ENCODE peak calls at places on chromosomes 13 and 19, in seven cellular contexts. Q is Peyer's patch, W is stomach, T is GM12878, M is testis, V is body of pancreas, O is heart left ventricle. B is an unnamed sample.

GRCh38 chr13:20035130-20035529 is 76.6 kb downstream of the ZMYM2 start:
- DNase-seq in Q (no peak), W (no peak), T (no peak), M (no peak), V (no peak), O (no peak), B (no peak)

GRCh38 chr19:56142087-56142787 is 1.1 kb downstream of the ZNF444 start:
- DNase-seq in Q (no peak), W (peak; percentile 84), T (no peak), M (no peak), V (peak; percentile 87), O (no peak), B (peak; percentile 79)

GRCh38 chr13:59458908-59459579 is 704.7 kb downstream of the DIAPH3 start:
- DNase-seq in Q (no peak), W (no peak), T (no peak), M (no peak), V (no peak), O (peak; percentile 28), B (no peak)

GRCh38 chr13:71758823-71759222 is 108.2 kb downstream of the DACH1 start:
- DNase-seq in Q (no peak), W (no peak), T (no peak), M (no peak), V (no peak), O (no peak), B (no peak)

GRCh38 chr13:40624338-40624737 is 42.1 kb downstream of the FOXO1 start:
- DNase-seq in Q (no peak), W (no peak), T (no peak), M (no peak), V (no peak), O (no peak), B (no peak)

GRCh38 chr13:33931397-33931987 is 113.5 kb downstream of the RFC3 start:
- DNase-seq in Q (no peak), W (no peak), T (peak; percentile 4), M (no peak), V (no peak), O (no peak), B (peak; percentile 6)

GRCh38 chr19:34254552-34255432 is at the start of gene GARRE1:
- DNase-seq in Q (peak; percentile 73), W (peak; percentile 91), T (no peak), M (peak; percentile 91), V (peak; percentile 48), O (peak; percentile 68), B (peak; percentile 89)

GRCh38 chr13:65829241-65830008 is 1400.7 kb downstream of the PCDH9 start:
- DNase-seq in Q (no peak), W (no peak), T (no peak), M (no peak), V (no peak), O (no peak), B (no peak)

GRCh38 chr13:99320693-99321481 is 13.7 kb upstream of the GPR183 start:
- DNase-seq in Q (no peak), W (no peak), T (no peak), M (no peak), V (no peak), O (no peak), B (no peak)

GRCh38 chr19:5718579-5719273 is 1.2 kb downstream of the LONP1 start:
- DNase-seq in Q (no peak), W (no peak), T (peak; percentile 5), M (no peak), V (no peak), O (no peak), B (no peak)

GRCh38 chr19:10812902-10813404 is 23.1 kb downstream of the TMED1 start:
- DNase-seq in Q (no peak), W (peak; percentile 33), T (no peak), M (peak; percentile 37), V (no peak), O (peak; percentile 45), B (no peak)

GRCh38 chr19:48329167-48329891 is 4.0 kb downstream of the EMP3 start:
- DNase-seq in Q (no peak), W (no peak), T (peak; percentile 42), M (no peak), V (no peak), O (no peak), B (no peak)

GRCh38 chr13:78317030-78317429 is 286.3 kb downstream of the POU4F1 start:
- DNase-seq in Q (no peak), W (no peak), T (no peak), M (no peak), V (no peak), O (no peak), B (no peak)

GRCh38 chr19:16325671-16326400 is 1.2 kb downstream of the KLF2 start:
- DNase-seq in Q (no peak), W (no peak), T (no peak), M (peak; percentile 66), V (peak; percentile 22), O (peak; percentile 57), B (peak; percentile 40)

GRCh38 chr19:15584541-15585115 is 30.4 kb upstream of the CYP4F8 start:
- DNase-seq in Q (peak; percentile 86), W (peak; percentile 83), T (no peak), M (peak; percentile 92), V (peak; percentile 78), O (peak; percentile 75), B (peak; percentile 80)

GRCh38 chr19:15195381-15195964 is 5.3 kb downstream of the NOTCH3 start:
- DNase-seq in Q (no peak), W (peak; percentile 56), T (no peak), M (no peak), V (peak; percentile 57), O (peak; percentile 48), B (peak; percentile 86)

GRCh38 chr19:52248256-52248655 is 21.1 kb upstream of the ZNF766 start:
- DNase-seq in Q (no peak), W (peak; percentile 61), T (no peak), M (peak; percentile 72), V (peak; percentile 67), O (peak; percentile 40), B (peak; percentile 71)

GRCh38 chr13:51581148-51581820 is 3.0 kb upstream of the WDFY2 start:
- DNase-seq in Q (no peak), W (no peak), T (no peak), M (no peak), V (no peak), O (no peak), B (no peak)

GRCh38 chr19:17686592-17687042 is 1.5 kb downstream of the UNC13A start:
- DNase-seq in Q (no peak), W (no peak), T (no peak), M (peak; percentile 20), V (no peak), O (peak; percentile 59), B (no peak)

DNA sequence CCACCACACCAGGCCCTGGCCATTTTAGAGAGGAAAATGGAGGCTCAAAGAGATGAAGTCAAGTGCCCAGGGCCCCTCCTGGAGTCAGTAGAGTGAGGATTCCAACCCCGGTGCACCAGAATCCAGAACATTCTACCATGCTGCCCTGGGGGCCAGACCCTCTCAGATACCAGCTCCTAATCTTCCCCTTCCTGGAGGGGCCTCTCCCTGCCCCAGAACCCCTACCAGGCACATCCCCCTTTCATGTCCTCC is 11.1 kb downstream of the CAPN12 start:
- DNase-seq in Q (no peak), W (no peak), T (no peak), M (no peak), V (no peak), O (no peak), B (no peak)
- H3K27ac ChIP-seq in Q (peak overlapping the region; percentile 84), W (peak overlapping the region; percentile 84), T (no peak overlapping the region), M (no peak overlapping the region), V (peak overlapping the region; percentile 90), O (peak overlapping the region; percentile 77), B (no peak overlapping the region)

GRCh38 chr19:47230921-47231214 is at the start of gene BBC3:
- DNase-seq in Q (no peak), W (no peak), T (no peak), M (no peak), V (no peak), O (no peak), B (no peak)

GRCh38 chr19:47230122-47230920 is 678 bp downstream of the BBC3 start:
- DNase-seq in Q (peak; percentile 84), W (peak; percentile 74), T (no peak), M (peak; percentile 72), V (peak; percentile 73), O (peak; percentile 76), B (peak; percentile 67)

GRCh38 chr19:47229674-47230121 is 1.3 kb downstream of the BBC3 start:
- DNase-seq in Q (no peak), W (no peak), T (no peak), M (peak; percentile 45), V (no peak), O (no peak), B (peak; percentile 27)

GRCh38 chr19:47231215-47232054 is 436 bp upstream of the BBC3 start:
- DNase-seq in Q (peak; percentile 93), W (peak; percentile 93), T (peak; percentile 54), M (peak; percentile 89), V (peak; percentile 92), O (peak; percentile 92), B (peak; percentile 91)

GRCh38 chr19:47232422-47233211 is 1.6 kb upstream of the BBC3 start:
- DNase-seq in Q (no peak), W (no peak), T (no peak), M (no peak), V (no peak), O (no peak), B (peak; percentile 55)
- TF ChIP-seq POLR2A in Q (peak; percentile 60), W (no peak), T (no peak), M (no peak), V (peak; percentile 55), O (no peak), B (no peak)

GRCh38 chr13:98143601-98144500 is 957 bp downstream of the FARP1 start:
- DNase-seq in Q (peak; percentile 50), W (no peak), T (no peak), M (peak; percentile 64), V (peak; percentile 23), O (peak; percentile 32), B (peak; percentile 37)

GRCh38 chr13:98141509-98141908 is 1.4 kb upstream of the FARP1 start:
- DNase-seq in Q (no peak), W (no peak), T (no peak), M (no peak), V (no peak), O (no peak), B (no peak)

GRCh38 chr13:98143157-98143553 is 261 bp downstream of the FARP1 start:
- DNase-seq in Q (peak; percentile 55), W (no peak), T (no peak), M (peak; percentile 48), V (no peak), O (no peak), B (peak; percentile 67)

GRCh38 chr13:98141938-98142426 is 912 bp upstream of the FARP1 start:
- DNase-seq in Q (peak; percentile 49), W (peak; percentile 27), T (no peak), M (peak; percentile 37), V (peak; percentile 51), O (peak; percentile 21), B (peak; percentile 51)

GRCh38 chr13:98142427-98143156 is at the start of gene FARP1:
- DNase-seq in Q (peak; percentile 77), W (peak; percentile 88), T (no peak), M (peak; percentile 76), V (peak; percentile 87), O (peak; percentile 83), B (peak; percentile 87)
- H3K27ac ChIP-seq in Q (peak within 1 kb of the TSS; percentile 38), W (peak within 1 kb of the TSS; percentile 81), T (no peak within 1 kb of the TSS), M (peak within 1 kb of the TSS; percentile 32), V (peak within 1 kb of the TSS; percentile 92), O (peak within 1 kb of the TSS; percentile 75), B (peak within 1 kb of the TSS; percentile 72)

DNA sequence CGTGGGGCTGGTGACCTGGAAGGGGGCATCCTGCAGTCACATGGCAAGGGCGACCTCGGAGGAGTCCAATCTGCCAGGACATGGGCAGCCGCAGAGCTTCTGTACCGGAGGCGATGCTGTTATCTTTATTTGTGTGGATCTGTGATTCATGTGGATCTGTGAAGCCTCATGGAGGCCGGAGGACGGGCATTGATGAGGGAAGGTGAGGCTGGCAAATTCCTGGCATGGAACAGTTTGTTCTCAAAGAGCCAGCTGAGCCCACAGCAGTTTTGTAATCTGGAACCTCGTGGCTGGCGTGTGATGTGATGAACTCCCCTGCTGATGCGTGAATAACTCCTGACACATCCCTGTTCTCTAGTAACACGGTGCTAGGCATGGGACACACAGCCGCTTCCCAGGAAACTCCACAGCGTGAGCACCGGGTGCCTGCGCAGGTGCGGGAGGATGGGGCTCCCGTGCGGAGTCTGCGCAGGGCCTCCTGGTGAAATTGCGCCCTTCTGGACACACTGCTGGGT is 40.4 kb downstream of the ATP11A start:
- DNase-seq in Q (peak; percentile 25), W (peak; percentile 15), T (no peak), M (peak; percentile 69), V (no peak), O (peak; percentile 65), B (no peak)
- TF ChIP-seq POLR2A in Q (no peak), W (no peak), T (no peak), M (no peak), V (no peak), O (no peak), B (no peak)

B was measured in thyroid gland.